ENCODE peak calls at places on chromosomes 6 and 20, in four cellular contexts. F is HepG2, I is GM12878, H is K562. N is an unnamed sample.

GRCh38 chr6:53058388-53058890 is 6.8 kb upstream of the FBXO9 start:
- DNase-seq in F (no peak), I (no peak), H (no peak), N (no peak)

GRCh38 chr20:7926767-7927166 is 13.5 kb downstream of the HAO1 start:
- DNase-seq in F (peak; percentile 23), I (no peak), H (peak; percentile 3), N (peak; percentile 10)

GRCh38 chr6:150878347-150879213 is 13.1 kb downstream of the MTHFD1L start:
- DNase-seq in F (peak; percentile 86), I (no peak), H (no peak), N (no peak)

GRCh38 chr6:166495487-166496314 is 90.8 kb downstream of the RAMACL start:
- DNase-seq in F (no peak), I (no peak), H (no peak), N (no peak)

GRCh38 chr6:30073489-30074240 is 1.9 kb downstream of the RNF39 start:
- DNase-seq in F (no peak), I (no peak), H (no peak), N (peak; percentile 35)

GRCh38 chr6:101770116-101770515 is 376.6 kb downstream of the GRIK2 start:
- DNase-seq in F (no peak), I (no peak), H (no peak), N (no peak)

GRCh38 chr6:72654101-72654618 is 32.3 kb downstream of the KCNQ5 start:
- DNase-seq in F (no peak), I (no peak), H (no peak), N (no peak)

GRCh38 chr6:76972463-76972862 is 490.8 kb downstream of the HTR1B start:
- DNase-seq in F (no peak), I (no peak), H (no peak), N (no peak)

GRCh38 chr6:135728589-135728988 is 122.9 kb upstream of the PDE7B start:
- DNase-seq in F (no peak), I (no peak), H (no peak), N (no peak)

GRCh38 chr6:135722182-135722581 is 129.3 kb upstream of the PDE7B start:
- DNase-seq in F (no peak), I (no peak), H (no peak), N (no peak)

DNA sequence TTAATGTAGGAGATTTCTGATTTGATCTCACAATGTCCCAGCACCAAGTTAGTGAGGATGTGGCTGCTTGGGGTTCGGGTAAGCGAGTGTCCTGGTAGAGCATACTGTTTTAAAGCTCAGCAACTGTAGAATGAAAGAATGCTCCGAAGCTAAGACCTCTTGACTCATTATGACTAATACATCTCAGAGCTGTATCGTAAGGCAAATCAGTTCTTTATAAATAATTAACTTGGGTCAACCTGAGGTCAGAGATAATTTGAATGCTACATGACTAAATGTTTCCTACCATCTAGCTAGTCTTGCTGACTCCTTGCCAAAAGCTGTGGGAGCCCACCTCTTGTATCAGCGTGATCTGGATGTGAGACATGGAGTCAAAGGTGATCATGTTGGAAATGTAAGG is 128.8 kb upstream of the PDE7B start:
- DNase-seq in F (peak; percentile 5), I (no peak), H (no peak), N (no peak)
- TF ChIP-seq MXI1 in F (no peak), I (no peak), H (no peak), N (no peak)

GRCh38 chr6:157021267-157022021 is 244.3 kb downstream of the ARID1B start:
- DNase-seq in F (peak; percentile 91), I (no peak), H (peak; percentile 92), N (peak; percentile 94)
- TF ChIP-seq REST in F (no peak), I (no peak), H (peak; percentile 59), N (peak; percentile 45)

GRCh38 chr6:158783167-158783450 is 36.1 kb downstream of the EZR start:
- DNase-seq in F (no peak), I (no peak), H (no peak), N (no peak)
- H3K36me3 ChIP-seq in F (peaks cover 44% of the 10 kb centered on the region), I (peaks cover 60% of the 10 kb centered on the region), H (peaks cover 92% of the 10 kb centered on the region), N (peaks cover 65% of the 10 kb centered on the region)

GRCh38 chr20:39849664-39850063 is 839.4 kb downstream of the MAFB start:
- DNase-seq in F (no peak), I (no peak), H (no peak), N (peak; percentile 70)
- TF ChIP-seq MXI1 in F (no peak), I (no peak), H (no peak), N (peak; percentile 42)

GRCh38 chr6:26415036-26415614 is 13.1 kb downstream of the BTN3A1 start:
- DNase-seq in F (peak; percentile 39), I (no peak), H (no peak), N (no peak)
- TF ChIP-seq REST in F (no peak), I (no peak), H (no peak), N (no peak)